ENCODE peak calls at places on chromosomes 12 and 14, in ten cellular contexts. E is transverse colon; M is epithelial cell of esophagus; P is skeletal muscle cell; Q is effector memory CD4-positive, alpha-beta T cell; D is fibroblast of villous mesenchyme; R is heart right ventricle; C is ascending aorta; J is left lung; K is aorta. H is an unnamed sample.

GRCh38 chr14:104436047-104436531 is 143.5 kb upstream of the C14orf180 start:
- DNase-seq in C (peak; percentile 71), P (no peak), E (peak; percentile 26), M (no peak), K (peak; percentile 82), J (peak; percentile 82), D (peak; percentile 24), R (peak; percentile 86), Q (no peak), H (no peak)

GRCh38 chr14:75877292-75877691 is 104.5 kb downstream of the TGFB3 start:
- DNase-seq in E (no peak), J (no peak), K (no peak), P (peak; percentile 92), R (no peak), M (peak; percentile 92), D (peak; percentile 91), Q (no peak), C (no peak), H (no peak)

GRCh38 chr14:89327771-89328212 is 89.2 kb downstream of the FOXN3 start:
- DNase-seq in P (no peak), E (no peak), Q (no peak), M (peak; percentile 9), D (peak; percentile 72), C (no peak), J (no peak), R (no peak), K (no peak), H (no peak)

GRCh38 chr12:124502379-124502778 is 65.0 kb downstream of the NCOR2 start:
- DNase-seq in C (no peak), E (no peak), Q (no peak), D (no peak), K (no peak), P (no peak), R (peak; percentile 9), J (no peak), M (no peak), H (no peak)

GRCh38 chr14:59254146-59254910 is 65.9 kb downstream of the DAAM1 start:
- DNase-seq in J (no peak), E (peak; percentile 62), K (no peak), Q (no peak), D (peak; percentile 98), C (peak; percentile 77), M (peak; percentile 65), R (peak; percentile 60), P (peak; percentile 97), H (no peak)

GRCh38 chr12:114684098-114684869 is at the start of gene TBX3:
- DNase-seq in Q (no peak), E (peak; percentile 95), P (peak; percentile 98), C (peak; percentile 95), R (peak; percentile 92), J (peak; percentile 88), D (peak; percentile 100), M (peak; percentile 99), K (peak; percentile 95), H (peak; percentile 18)

GRCh38 chr14:103932791-103933490 is 4.7 kb downstream of the TDRD9 start:
- DNase-seq in Q (no peak), K (no peak), D (no peak), M (peak; percentile 90), R (no peak), J (no peak), C (no peak), E (no peak), P (no peak), H (no peak)

GRCh38 chr14:21699551-21699950 is 25.9 kb upstream of the OR4E1 start:
- DNase-seq in P (no peak), D (no peak), R (no peak), M (no peak), J (no peak), E (no peak), C (no peak), K (no peak), Q (no peak), H (no peak)

GRCh38 chr14:86057018-86057667 is 527.2 kb downstream of the FLRT2 start:
- DNase-seq in C (no peak), Q (no peak), K (no peak), D (peak; percentile 38), E (no peak), R (no peak), J (no peak), M (peak; percentile 50), P (no peak), H (peak; percentile 16)

GRCh38 chr12:123997033-123997822 is 24.2 kb downstream of the ZNF664 start:
- DNase-seq in E (no peak), C (no peak), P (no peak), Q (no peak), K (no peak), J (no peak), R (no peak), M (no peak), D (peak; percentile 42), H (no peak)

GRCh38 chr12:49536526-49537195 is 2.2 kb upstream of the KCNH3 start:
- DNase-seq in Q (no peak), J (no peak), C (no peak), D (no peak), R (no peak), M (no peak), P (no peak), E (no peak), K (no peak), H (no peak)

GRCh38 chr12:131608740-131609665 is 101.9 kb upstream of the SFSWAP start:
- DNase-seq in E (peak; percentile 71), J (peak; percentile 90), C (peak; percentile 75), D (peak; percentile 43), K (peak; percentile 92), M (peak; percentile 20), R (peak; percentile 75), Q (peak; percentile 30), P (no peak), H (peak; percentile 55)

GRCh38 chr12:14367097-14367661 is 1.7 kb downstream of the ATF7IP start:
- DNase-seq in D (peak; percentile 64), M (peak; percentile 33), E (no peak), J (no peak), C (no peak), R (no peak), K (no peak), Q (no peak), P (peak; percentile 7), H (peak; percentile 72)

GRCh38 chr14:24409956-24410355 is 11.2 kb downstream of the NYNRIN start:
- DNase-seq in K (no peak), J (no peak), E (no peak), P (no peak), Q (no peak), R (no peak), D (no peak), C (no peak), M (no peak), H (no peak)

DNA sequence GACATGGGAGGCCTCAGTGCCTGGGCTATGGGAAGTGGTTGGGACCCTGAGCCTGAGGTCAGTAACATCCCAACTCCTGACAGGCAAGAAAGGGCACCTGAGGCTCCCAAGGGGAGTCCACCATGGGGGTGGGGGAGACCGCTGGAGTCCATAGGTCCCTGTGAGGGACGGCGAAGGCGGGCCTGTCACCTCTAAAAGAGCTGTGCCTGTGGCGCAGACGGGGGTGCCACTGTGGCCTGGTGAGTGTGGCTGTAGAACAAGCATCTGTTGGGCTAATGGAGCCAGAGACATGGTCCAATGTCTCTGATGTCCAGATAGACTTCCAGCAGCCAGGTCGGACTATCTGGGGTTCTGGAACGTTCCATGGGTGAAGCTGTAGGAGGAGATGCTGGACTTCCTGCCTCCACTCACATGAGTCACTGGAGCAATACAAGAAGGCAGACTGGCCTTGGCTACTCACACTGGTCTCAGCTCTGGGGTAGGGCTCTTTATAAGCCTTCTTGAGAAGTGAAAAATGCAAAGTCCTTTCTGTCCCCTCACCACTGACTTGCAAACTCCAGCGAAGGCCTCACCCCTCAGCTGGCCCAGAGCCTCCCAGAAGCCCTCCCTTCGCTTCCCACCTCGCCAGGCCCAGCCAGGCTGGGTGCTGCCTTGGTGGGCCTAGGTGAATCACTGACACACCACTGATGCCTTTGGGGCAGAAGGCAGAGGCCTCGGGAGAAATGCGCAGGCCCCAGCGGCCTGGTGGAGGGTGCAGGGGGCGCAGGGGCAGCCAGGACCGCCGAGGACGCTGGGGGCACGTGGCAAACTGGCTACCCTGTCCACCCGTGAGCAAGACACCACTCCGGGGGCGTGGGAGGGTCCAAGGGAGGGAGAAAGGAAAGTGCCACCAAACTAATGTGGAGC is 1.1 kb upstream of the TRAF3 start:
- DNase-seq in D (peak; percentile 55), J (no peak), P (peak; percentile 44), R (no peak), M (peak; percentile 65), E (peak; percentile 70), K (no peak), Q (no peak), C (no peak), H (no peak)
- H3K4me3 ChIP-seq in D (no peak overlapping the region), J (no peak overlapping the region), P (no peak overlapping the region), R (peak overlapping the region; percentile 37), M (no peak overlapping the region), E (no peak overlapping the region), K (no peak overlapping the region), Q (no peak overlapping the region), C (no peak overlapping the region), H (peak overlapping the region; percentile 33)

DNA sequence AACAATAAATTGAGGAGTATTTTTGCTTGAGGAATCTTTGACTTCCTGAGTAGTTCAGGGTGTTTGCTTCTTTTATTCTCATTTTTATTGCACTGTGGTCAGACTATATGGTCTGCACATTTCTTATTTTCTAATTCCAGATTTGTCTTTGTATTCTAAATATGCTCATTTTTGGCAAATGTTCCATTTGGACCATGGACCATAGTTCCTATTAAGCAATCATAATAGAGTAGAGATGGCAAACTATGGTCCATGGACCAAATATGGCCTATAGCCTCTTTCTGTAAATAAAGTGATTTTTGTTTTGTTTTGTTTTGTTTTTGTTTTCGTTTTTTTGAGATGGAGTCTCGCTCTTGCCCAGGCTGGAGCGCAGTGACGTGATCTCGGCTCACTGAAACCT is 2.1 kb downstream of the GPRC5A start:
- DNase-seq in K (no peak), J (no peak), R (no peak), Q (no peak), E (no peak), C (no peak), M (no peak), D (no peak), P (no peak), H (no peak)
- H3K4me3 ChIP-seq in K (peak overlapping the region; percentile 23), J (peak overlapping the region; percentile 49), R (no peak overlapping the region), Q (no peak overlapping the region), E (peak overlapping the region; percentile 54), C (peak overlapping the region; percentile 70), M (peak overlapping the region; percentile 67), D (peak overlapping the region; percentile 80), P (no peak overlapping the region), H (no peak overlapping the region)

DNA sequence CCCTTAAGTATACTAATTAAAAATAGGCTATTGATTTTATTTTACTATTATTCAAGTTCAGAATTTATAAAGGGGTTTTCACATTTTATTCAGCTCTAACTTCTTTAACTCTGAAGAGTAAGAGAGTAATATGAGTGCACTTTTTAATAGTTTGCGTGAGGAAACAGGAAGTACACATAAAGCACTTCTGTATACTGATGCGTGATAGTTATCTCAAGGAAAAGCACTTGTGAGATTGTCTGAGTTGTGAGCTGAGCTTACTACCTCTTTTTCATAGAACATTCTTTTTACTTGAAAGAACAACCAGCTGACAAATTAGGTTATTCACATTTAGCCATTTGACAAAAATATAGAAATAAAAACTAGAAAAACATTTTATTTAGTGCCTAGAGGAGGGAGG is 1.9 kb downstream of the RAD51AP1 start:
- DNase-seq in J (no peak), M (no peak), E (no peak), C (no peak), Q (no peak), D (no peak), K (no peak), P (no peak), R (no peak), H (no peak)
- H3K4me3 ChIP-seq in J (no peak overlapping the region), M (no peak overlapping the region), E (no peak overlapping the region), C (no peak overlapping the region), Q (no peak overlapping the region), D (no peak overlapping the region), K (no peak overlapping the region), P (no peak overlapping the region), R (no peak overlapping the region), H (no peak overlapping the region)

GRCh38 chr12:52278931-52279682 is 4.7 kb downstream of the KRT86 start:
- DNase-seq in D (peak; percentile 71), Q (peak; percentile 42), P (peak; percentile 22), E (peak; percentile 81), R (peak; percentile 82), C (peak; percentile 87), J (peak; percentile 96), M (peak; percentile 76), K (peak; percentile 95), H (peak; percentile 44)
- H3K4me3 ChIP-seq in D (peak overlapping the region; percentile 42), Q (no peak overlapping the region), P (peak overlapping the region; percentile 9), E (peak overlapping the region; percentile 37), R (no peak overlapping the region), C (no peak overlapping the region), J (no peak overlapping the region), M (peak overlapping the region; percentile 35), K (no peak overlapping the region), H (no peak overlapping the region)

H was measured in CD4-positive, alpha-beta memory T cell.